ENCODE peak calls at places on chromosome 18, in nine cellular contexts. D is cardiac muscle cell, W is mesenchymal stem cell, G is PC-9, Z is neural progenitor cell, R is K562, T is GM23338, C is upper lobe of left lung, Q is uterus. H is an unnamed sample.

GRCh38 chr18:58005885-58006523 is 38.0 kb upstream of the NEDD4L start:
- DNase-seq in D (no peak), W (peak; percentile 54), G (no peak), Z (no peak), R (no peak), T (no peak), C (no peak), Q (no peak), H (no peak)

GRCh38 chr18:70429847-70430500 is 141.1 kb downstream of the SOCS6 start:
- DNase-seq in D (no peak), W (no peak), G (no peak), Z (no peak), R (no peak), T (no peak), C (peak; percentile 83), Q (no peak), H (no peak)

GRCh38 chr18:58541789-58542425 is 87.0 kb downstream of the ALPK2 start:
- DNase-seq in D (no peak), W (peak; percentile 97), G (peak; percentile 99), Z (no peak), R (no peak), T (no peak), C (no peak), Q (no peak), H (no peak)

GRCh38 chr18:45962461-45962860 is 4.7 kb downstream of the EPG5 start:
- DNase-seq in D (peak; percentile 49), W (peak; percentile 71), G (peak; percentile 63), Z (no peak), R (no peak), T (no peak), C (no peak), Q (no peak), H (peak; percentile 55)

GRCh38 chr18:47397671-47398319 is 146.3 kb upstream of the SKOR2 start:
- DNase-seq in D (no peak), W (no peak), G (no peak), Z (peak; percentile 52), R (peak; percentile 44), T (peak; percentile 82), C (no peak), Q (no peak), H (no peak)

GRCh38 chr18:7945882-7946281 is 378.8 kb downstream of the PTPRM start:
- DNase-seq in D (no peak), W (peak; percentile 99), G (peak; percentile 86), Z (no peak), R (no peak), T (no peak), C (no peak), Q (no peak), H (no peak)

GRCh38 chr18:5424903-5425302 is 118.9 kb downstream of the EPB41L3 start:
- DNase-seq in D (peak; percentile 43), W (peak; percentile 4), G (no peak), Z (peak; percentile 66), R (no peak), T (peak; percentile 71), C (no peak), Q (no peak), H (no peak)

GRCh38 chr18:68865021-68865420 is 67.1 kb downstream of the CCDC102B start:
- DNase-seq in D (no peak), W (no peak), G (no peak), Z (no peak), R (no peak), T (no peak), C (no peak), Q (no peak), H (no peak)

GRCh38 chr18:40250218-40250617 is 1704.8 kb upstream of the PIK3C3 start:
- DNase-seq in D (no peak), W (no peak), G (no peak), Z (no peak), R (no peak), T (no peak), C (no peak), Q (no peak), H (no peak)
- H3K4me3 ChIP-seq in D (no peak overlapping the region), W (no peak overlapping the region), G (no peak overlapping the region), Z (no peak overlapping the region), R (no peak overlapping the region), T (no peak overlapping the region), C (no peak overlapping the region), Q (no peak overlapping the region), H (no peak overlapping the region)

GRCh38 chr18:22347624-22348511 is 69.8 kb downstream of the CTAGE1 start:
- DNase-seq in D (peak; percentile 53), W (peak; percentile 43), G (no peak), Z (no peak), R (no peak), T (no peak), C (no peak), Q (peak; percentile 44), H (no peak)

GRCh38 chr18:22349317-22349898 is 68.3 kb downstream of the CTAGE1 start:
- DNase-seq in D (no peak), W (peak; percentile 29), G (no peak), Z (peak; percentile 28), R (no peak), T (no peak), C (no peak), Q (peak; percentile 68), H (no peak)

GRCh38 chr18:22349966-22350365 is 67.7 kb downstream of the CTAGE1 start:
- DNase-seq in D (no peak), W (peak; percentile 29), G (no peak), Z (no peak), R (no peak), T (no peak), C (no peak), Q (no peak), H (no peak)

GRCh38 chr18:22346968-22347611 is 70.6 kb downstream of the CTAGE1 start:
- DNase-seq in D (peak; percentile 71), W (peak; percentile 78), G (peak; percentile 55), Z (peak; percentile 77), R (peak; percentile 19), T (peak; percentile 81), C (no peak), Q (peak; percentile 81), H (no peak)

GRCh38 chr18:22348521-22349316 is 69.0 kb downstream of the CTAGE1 start:
- DNase-seq in D (peak; percentile 68), W (peak; percentile 53), G (peak; percentile 81), Z (peak; percentile 68), R (no peak), T (peak; percentile 80), C (peak; percentile 91), Q (peak; percentile 75), H (no peak)
- H3K4me3 ChIP-seq in D (peak overlapping the region; percentile 47), W (peak overlapping the region; percentile 79), G (peak overlapping the region; percentile 60), Z (peak overlapping the region; percentile 35), R (no peak overlapping the region), T (peak overlapping the region; percentile 68), C (no peak overlapping the region), Q (peak overlapping the region; percentile 43), H (peak overlapping the region; percentile 22)

DNA sequence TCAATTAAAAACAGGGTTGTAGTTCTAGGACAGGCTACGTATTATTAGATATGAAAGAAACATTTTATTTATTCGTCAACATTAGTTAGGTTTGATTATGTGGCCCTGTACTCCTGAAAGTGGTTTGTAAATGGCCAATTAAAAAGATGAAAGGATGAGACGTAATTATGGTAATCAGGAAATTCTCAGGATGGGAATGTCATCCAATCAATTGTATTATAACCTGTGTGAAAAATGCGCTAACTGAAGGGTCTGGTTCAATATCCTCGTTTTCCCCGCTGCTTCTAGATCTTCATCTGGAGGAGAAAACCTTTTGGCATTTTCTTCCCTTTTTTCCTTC is 5.6 kb upstream of the C18orf32 start:
- DNase-seq in D (no peak), W (no peak), G (no peak), Z (no peak), R (no peak), T (no peak), C (no peak), Q (no peak), H (no peak)
- H3K4me3 ChIP-seq in D (no peak overlapping the region), W (no peak overlapping the region), G (no peak overlapping the region), Z (no peak overlapping the region), R (no peak overlapping the region), T (no peak overlapping the region), C (no peak overlapping the region), Q (no peak overlapping the region), H (no peak overlapping the region)

GRCh38 chr18:63149200-63149587 is 170.4 kb downstream of the BCL2 start:
- DNase-seq in D (no peak), W (no peak), G (peak; percentile 1), Z (peak; percentile 21), R (no peak), T (peak; percentile 17), C (peak; percentile 30), Q (no peak), H (no peak)
- H3K4me3 ChIP-seq in D (no peak overlapping the region), W (no peak overlapping the region), G (no peak overlapping the region), Z (no peak overlapping the region), R (no peak overlapping the region), T (no peak overlapping the region), C (no peak overlapping the region), Q (no peak overlapping the region), H (no peak overlapping the region)

GRCh38 chr18:55317832-55318231 is 270.2 kb downstream of the TCF4 start:
- DNase-seq in D (no peak), W (no peak), G (no peak), Z (no peak), R (no peak), T (no peak), C (no peak), Q (no peak), H (no peak)
- H3K4me3 ChIP-seq in D (no peak overlapping the region), W (peak overlapping the region; percentile 84), G (no peak overlapping the region), Z (no peak overlapping the region), R (no peak overlapping the region), T (no peak overlapping the region), C (no peak overlapping the region), Q (no peak overlapping the region), H (no peak overlapping the region)

GRCh38 chr18:72700961-72701710 is 157.0 kb upstream of the CBLN2 start:
- DNase-seq in D (peak; percentile 44), W (peak; percentile 34), G (peak; percentile 45), Z (no peak), R (no peak), T (peak; percentile 62), C (no peak), Q (no peak), H (no peak)

GRCh38 chr18:72704202-72704601 is 160.1 kb upstream of the CBLN2 start:
- DNase-seq in D (peak; percentile 12), W (no peak), G (no peak), Z (no peak), R (no peak), T (no peak), C (no peak), Q (no peak), H (no peak)
- H3K4me3 ChIP-seq in D (no peak overlapping the region), W (no peak overlapping the region), G (no peak overlapping the region), Z (no peak overlapping the region), R (no peak overlapping the region), T (no peak overlapping the region), C (no peak overlapping the region), Q (no peak overlapping the region), H (no peak overlapping the region)

DNA sequence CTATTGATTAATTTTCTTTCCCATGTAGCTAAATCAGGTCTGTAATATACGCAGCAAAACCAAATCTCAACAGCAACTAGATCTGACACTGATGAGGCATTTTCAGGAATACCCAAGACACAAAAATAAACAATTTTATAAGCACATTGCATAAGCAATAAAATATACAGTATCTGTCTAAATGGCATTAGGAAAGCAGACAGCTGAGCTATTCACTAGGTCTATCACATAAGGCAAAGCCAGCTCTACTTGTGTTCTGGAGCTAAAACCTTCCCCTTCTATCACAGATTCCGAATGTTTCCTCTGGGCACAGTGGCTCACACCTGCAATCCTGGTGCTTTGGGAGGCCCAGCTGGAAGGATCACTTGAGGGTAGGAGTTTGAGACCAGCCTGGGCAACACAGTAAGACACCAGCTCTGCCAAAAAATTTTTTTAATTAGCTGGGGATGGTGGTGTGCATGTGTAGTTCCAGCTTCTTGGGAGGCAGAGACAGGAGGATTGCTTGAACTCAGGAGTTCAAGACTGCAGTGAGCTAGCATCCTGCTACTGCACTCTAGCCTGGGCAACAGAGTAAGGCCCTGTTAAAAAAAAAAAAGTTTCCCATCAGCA is 21.1 kb downstream of the PTPN2 start:
- DNase-seq in D (no peak), W (no peak), G (no peak), Z (peak; percentile 16), R (no peak), T (peak; percentile 32), C (no peak), Q (no peak), H (no peak)
- H3K4me3 ChIP-seq in D (no peak overlapping the region), W (no peak overlapping the region), G (no peak overlapping the region), Z (no peak overlapping the region), R (no peak overlapping the region), T (no peak overlapping the region), C (no peak overlapping the region), Q (no peak overlapping the region), H (no peak overlapping the region)